ENCODE peak calls at places on chromosomes 4 and X, in six cellular contexts. W, K, A, O, T and X are unnamed samples.
A peak's percentile ranks its signal among the peaks of the same experiment; 100 is the strongest.

GRCh38 chr4:146273204-146273901 is 59.0 kb downstream of the REELD1 start:
- DNase-seq in W (no peak), K (no peak), A (no peak), O (peak; percentile 94), T (peak; percentile 4), X (no peak)

GRCh38 chr4:41143721-41144379 is 70.5 kb downstream of the APBB2 start:
- DNase-seq in W (no peak), K (no peak), A (no peak), O (no peak), T (no peak), X (no peak)

GRCh38 chr4:7806080-7806630 is 133.5 kb downstream of the AFAP1 start:
- DNase-seq in W (no peak), K (no peak), A (peak; percentile 61), O (no peak), T (no peak), X (no peak)

GRCh38 chr4:5746829-5747745 is 36.1 kb downstream of the EVC start:
- DNase-seq in W (peak; percentile 2), K (no peak), A (no peak), O (no peak), T (no peak), X (no peak)

GRCh38 chrX:154986826-154987575 is 35.5 kb downstream of the F8 start:
- DNase-seq in W (no peak), K (no peak), A (no peak), O (no peak), T (no peak), X (no peak)

GRCh38 chr4:8739820-8740665 is 131.6 kb downstream of the HMX1 start:
- DNase-seq in W (no peak), K (no peak), A (no peak), O (no peak), T (no peak), X (peak; percentile 15)

GRCh38 chr4:102554988-102555387 is 53.8 kb downstream of the NFKB1 start:
- DNase-seq in W (no peak), K (no peak), A (no peak), O (no peak), T (no peak), X (no peak)

GRCh38 chr4:68466751-68467150 is 19.5 kb downstream of the TMPRSS11E start:
- DNase-seq in W (no peak), K (no peak), A (no peak), O (no peak), T (no peak), X (no peak)

GRCh38 chr4:73597594-73597993 is 22.6 kb downstream of the RASSF6 start:
- DNase-seq in W (no peak), K (no peak), A (no peak), O (no peak), T (no peak), X (no peak)

GRCh38 chr4:153781717-153782416 is 7.0 kb downstream of the SFRP2 start:
- DNase-seq in W (no peak), K (no peak), A (no peak), O (no peak), T (no peak), X (no peak)

GRCh38 chr4:11623726-11624037 is 195.0 kb upstream of the HS3ST1 start:
- DNase-seq in W (no peak), K (no peak), A (no peak), O (no peak), T (no peak), X (no peak)

GRCh38 chr4:145936142-145937020 is 2.2 kb downstream of the ZNF827 start:
- DNase-seq in W (peak; percentile 32), K (no peak), A (peak; percentile 40), O (no peak), T (peak; percentile 62), X (peak; percentile 60)

GRCh38 chr4:20544645-20545044 is 155.6 kb upstream of the PACRGL start:
- DNase-seq in W (peak; percentile 10), K (no peak), A (peak; percentile 14), O (no peak), T (no peak), X (no peak)

GRCh38 chrX:155645180-155645579 is 32.4 kb upstream of the TMLHE start:
- DNase-seq in W (no peak), K (no peak), A (no peak), O (no peak), T (no peak), X (no peak)

GRCh38 chrX:129523076-129524055 is at the start of gene SMARCA1:
- DNase-seq in W (peak; percentile 11), K (no peak), A (peak; percentile 65), O (no peak), T (peak; percentile 9), X (peak; percentile 18)

GRCh38 chrX:15672886-15673285 is 8.3 kb upstream of the CLTRN start:
- DNase-seq in W (no peak), K (no peak), A (no peak), O (no peak), T (no peak), X (no peak)

GRCh38 chr4:100009490-100009889 is 59.4 kb upstream of the H2AZ1 start:
- DNase-seq in W (no peak), K (no peak), A (no peak), O (no peak), T (no peak), X (no peak)

GRCh38 chrX:134676440-134676839 is 18.2 kb upstream of the PLAC1 start:
- DNase-seq in W (no peak), K (no peak), A (no peak), O (no peak), T (no peak), X (no peak)

GRCh38 chrX:22246620-22247019 is 26.1 kb upstream of the CBLL2 start:
- DNase-seq in W (no peak), K (no peak), A (no peak), O (no peak), T (no peak), X (no peak)

GRCh38 chr4:123632646-123633045 is 236.1 kb downstream of the SPRY1 start:
- DNase-seq in W (no peak), K (no peak), A (no peak), O (no peak), T (no peak), X (no peak)
- TF ChIP-seq POLR2AphosphoS5 in W (no peak), K (no peak), A (no peak), O (no peak), T (no peak), X (no peak)

DNA sequence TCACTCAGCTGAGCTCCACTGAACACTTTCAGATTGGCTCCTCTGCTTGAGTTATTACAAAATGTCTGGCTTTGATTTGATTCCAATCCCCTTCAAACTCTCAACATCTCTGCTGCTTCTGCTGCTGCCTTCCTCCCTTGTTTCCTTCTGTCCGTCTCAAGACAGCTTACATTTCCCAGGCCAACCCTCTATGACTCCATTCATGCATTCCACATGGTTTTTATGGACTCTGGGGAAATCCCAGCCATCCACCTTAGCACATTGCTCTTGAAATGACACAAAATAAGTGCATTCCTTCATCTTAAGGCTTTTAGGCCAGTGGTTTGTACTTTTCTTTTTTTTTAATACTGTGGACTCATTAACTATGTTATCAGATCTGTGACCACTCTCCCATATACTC is 68.5 kb upstream of the TMEM164 start:
- DNase-seq in W (no peak), K (no peak), A (no peak), O (no peak), T (no peak), X (no peak)
- TF ChIP-seq TAF1 in W (no peak), K (no peak), A (no peak), O (no peak), T (no peak), X (no peak)

GRCh38 chr4:26320453-26321325 is at the start of gene RBPJ:
- DNase-seq in W (peak; percentile 85), K (peak; percentile 89), A (peak; percentile 93), O (peak; percentile 50), T (peak; percentile 59), X (peak; percentile 58)
- TF ChIP-seq POLR2A in W (peak; percentile 82), K (peak; percentile 41), A (peak; percentile 69), O (peak; percentile 80), T (peak; percentile 58), X (no peak)

GRCh38 chr4:88523325-88524129 is at the start of gene PYURF:
- DNase-seq in W (peak; percentile 90), K (peak; percentile 73), A (peak; percentile 86), O (peak; percentile 44), T (peak; percentile 70), X (peak; percentile 60)
- TF ChIP-seq POLR2AphosphoS5 in W (peak; percentile 79), K (peak; percentile 93), A (peak; percentile 82), O (peak; percentile 75), T (peak; percentile 87), X (peak; percentile 75)

DNA sequence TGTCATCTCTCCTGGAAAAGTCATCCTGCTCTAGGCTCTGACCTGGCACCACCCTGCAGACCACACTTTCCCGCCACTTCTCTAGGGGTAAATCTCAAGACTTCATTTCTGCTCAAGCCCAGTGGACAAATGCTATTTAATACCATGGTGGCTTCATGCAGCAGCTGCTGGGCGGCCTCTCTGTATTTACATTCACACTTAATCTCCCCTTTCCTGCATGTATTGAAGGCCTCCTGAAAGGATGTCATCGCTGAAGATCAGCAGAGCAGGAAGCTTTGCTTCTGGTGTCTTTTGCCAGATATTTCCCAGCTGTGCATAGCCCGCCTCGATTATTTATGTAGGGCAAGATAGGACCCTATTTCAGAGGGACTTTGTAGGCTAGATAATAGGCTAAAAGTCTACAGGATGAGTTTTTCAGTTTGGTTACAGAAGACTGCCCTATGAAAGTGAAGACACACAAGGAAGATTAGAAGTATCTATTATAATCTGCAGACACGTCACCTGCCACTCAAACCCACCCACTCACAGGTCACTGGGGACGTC is 17.2 kb downstream of the PROM1 start:
- DNase-seq in W (no peak), K (no peak), A (no peak), O (no peak), T (no peak), X (no peak)
- TF ChIP-seq TAF1 in W (no peak), K (no peak), A (no peak), O (no peak), T (no peak), X (no peak)

GRCh38 chrX:12970691-12971202 is 4.2 kb upstream of the TMSB4X start:
- DNase-seq in W (no peak), K (no peak), A (peak; percentile 27), O (peak; percentile 55), T (no peak), X (no peak)
- TF ChIP-seq POLR2A in W (no peak), K (no peak), A (no peak), O (no peak), T (no peak), X (no peak)